ENCODE peak calls at places on chromosome 22, in five cellular contexts. B, V, Z, M and F are unnamed samples.

GRCh38 chr22:40498454-40499186 is 128.2 kb downstream of the SGSM3 start:
- DNase-seq in B (peak; percentile 92), Z (no peak), M (no peak), V (peak; percentile 95), F (peak; percentile 77)

GRCh38 chr22:24727218-24727851 is 47.2 kb downstream of the PIWIL3 start:
- DNase-seq in M (no peak), Z (no peak), B (peak; percentile 92), V (peak; percentile 70), F (peak; percentile 31)

GRCh38 chr22:38238519-38239051 is 34.2 kb downstream of the TMEM184B start:
- DNase-seq in V (no peak), Z (no peak), M (no peak), B (peak; percentile 46), F (peak; percentile 85)

GRCh38 chr22:41360126-41360525 is 21.6 kb upstream of the TEF start:
- DNase-seq in B (no peak), Z (no peak), M (no peak), V (no peak), F (peak; percentile 74)

GRCh38 chr22:35783943-35784614 is 66.4 kb downstream of the APOL5 start:
- DNase-seq in M (no peak), B (peak; percentile 67), V (peak; percentile 89), Z (no peak), F (peak; percentile 88)

GRCh38 chr22:19496324-19496630 is 16.6 kb downstream of the CDC45 start:
- DNase-seq in M (no peak), V (no peak), B (no peak), Z (no peak), F (no peak)

GRCh38 chr22:26464312-26464711 is 19.3 kb downstream of the HPS4 start:
- DNase-seq in M (no peak), Z (no peak), V (peak; percentile 69), B (no peak), F (no peak)

GRCh38 chr22:39185601-39186012 is 33.1 kb upstream of the CBX7 start:
- DNase-seq in B (no peak), V (no peak), M (no peak), Z (no peak), F (peak; percentile 19)

GRCh38 chr22:36757608-36758220 is 18.2 kb downstream of the IFT27 start:
- DNase-seq in M (peak; percentile 44), Z (peak; percentile 51), B (peak; percentile 66), V (peak; percentile 56), F (peak; percentile 95)

GRCh38 chr22:20061481-20061861 is 18.6 kb upstream of the DGCR8 start:
- DNase-seq in B (no peak), V (no peak), Z (no peak), M (no peak), F (peak; percentile 68)

GRCh38 chr22:37337204-37337943 is 55.1 kb downstream of the CYTH4 start:
- DNase-seq in V (peak; percentile 34), B (peak; percentile 22), M (no peak), Z (no peak), F (peak; percentile 91)

GRCh38 chr22:44383071-44383575 is 70.4 kb upstream of the SHISAL1 start:
- DNase-seq in M (no peak), V (no peak), B (no peak), Z (no peak), F (peak; percentile 53)

GRCh38 chr22:38901111-38901641 is 29.2 kb upstream of the CBX6 start:
- DNase-seq in Z (peak; percentile 33), V (no peak), M (no peak), B (no peak), F (no peak)

GRCh38 chr22:41597635-41597953 is 8.0 kb upstream of the PMM1 start:
- DNase-seq in B (no peak), M (no peak), V (no peak), Z (no peak), F (no peak)

GRCh38 chr22:40637181-40638150 is 947 bp upstream of the MRTFA start:
- DNase-seq in Z (peak; percentile 89), V (peak; percentile 18), M (peak; percentile 43), B (no peak), F (peak; percentile 64)

GRCh38 chr22:45781459-45781858 is 109.8 kb downstream of the ATXN10 start:
- DNase-seq in M (no peak), B (no peak), V (no peak), Z (no peak), F (no peak)

GRCh38 chr22:46089426-46090041 is 60.8 kb upstream of the PPARA start:
- DNase-seq in B (no peak), Z (no peak), V (no peak), M (no peak), F (no peak)

GRCh38 chr22:42080287-42080686 is 787 bp downstream of the SMDT1 start:
- DNase-seq in Z (peak; percentile 26), V (peak; percentile 51), B (peak; percentile 58), M (no peak), F (peak; percentile 68)

GRCh38 chr22:26194877-26195276 is 25.6 kb downstream of the SEZ6L start:
- DNase-seq in V (no peak), Z (no peak), M (no peak), B (no peak), F (no peak)

GRCh38 chr22:27670701-27671412 is 130.7 kb downstream of the MN1 start:
- DNase-seq in B (no peak), Z (peak; percentile 55), M (no peak), V (no peak), F (no peak)